ENCODE peak calls at places on chromosomes 13 and 19, in four cellular contexts. G, Z, Y and M are unnamed samples.

GRCh38 chr13:113562866-113563265 is 21.7 kb upstream of the TFDP1 start:
- DNase-seq in G (no peak), Y (no peak), Z (no peak), M (no peak)

GRCh38 chr19:32464279-32464678 is 58.7 kb downstream of the DPY19L3 start:
- DNase-seq in Z (no peak), G (peak), Y (no peak), M (no peak)

GRCh38 chr13:45820106-45820838 is 31.3 kb downstream of the SIAH3 start:
- DNase-seq in G (no peak), Y (no peak), Z (no peak), M (no peak)

GRCh38 chr13:46181799-46182490 is at the start of gene LCP1:
- DNase-seq in Z (no peak), Y (peak), G (no peak), M (peak)

GRCh38 chr19:8569066-8569761 is 8.0 kb downstream of the MYO1F start:
- DNase-seq in G (peak), Z (peak), Y (peak), M (peak)

GRCh38 chr19:50890422-50891252 is 17.4 kb downstream of the KLK2 start:
- DNase-seq in G (peak), Y (no peak), Z (no peak), M (no peak)

GRCh38 chr13:40168425-40169155 is 497.9 kb downstream of the FOXO1 start:
- DNase-seq in Z (no peak), G (no peak), Y (no peak), M (no peak)

GRCh38 chr19:48702701-48703100 is 6.9 kb downstream of the FUT2 start:
- DNase-seq in Z (no peak), Y (no peak), G (no peak), M (no peak)

GRCh38 chr13:51844862-51845573 is at the start of gene TMEM272:
- DNase-seq in Z (peak), Y (no peak), G (peak), M (peak)

GRCh38 chr13:97310809-97311436 is 88.8 kb downstream of the MBNL2 start:
- DNase-seq in Y (no peak), Z (no peak), G (no peak), M (no peak)